ENCODE peak calls at places on chromosomes 1 and 21, in four cellular contexts. J is HCEC 1CT, B is mesenteric fat pad, D is T-helper 17 cell. S is an unnamed sample.

GRCh38 chr1:245678866-245679411 is 524.2 kb downstream of the KIF26B start:
- DNase-seq in B (peak; percentile 49), J (no peak), D (no peak), S (no peak)

GRCh38 chr1:12715896-12716437 is at the start of gene AADACL3:
- DNase-seq in B (no peak), J (no peak), D (no peak), S (no peak)

GRCh38 chr1:8603220-8603616 is 214.2 kb downstream of the RERE start:
- DNase-seq in D (no peak), J (no peak), B (no peak), S (no peak)

GRCh38 chr1:32716312-32717126 is 13.9 kb upstream of the SYNC start:
- DNase-seq in B (no peak), D (peak; percentile 21), J (no peak), S (no peak)

GRCh38 chr1:39952359-39953110 is 2.4 kb upstream of the MFSD2A start:
- DNase-seq in J (no peak), B (no peak), D (no peak), S (no peak)

GRCh38 chr1:203663820-203664219 is 37.2 kb downstream of the ATP2B4 start:
- DNase-seq in B (no peak), D (no peak), J (peak; percentile 62), S (no peak)

GRCh38 chr1:151867321-151867720 is 13.8 kb upstream of the THEM5 start:
- DNase-seq in J (no peak), D (no peak), B (no peak), S (no peak)

GRCh38 chr1:200248541-200248940 is 161.3 kb downstream of the ZNF281 start:
- DNase-seq in J (no peak), D (no peak), B (no peak), S (no peak)

GRCh38 chr21:36877741-36878140 is 88.7 kb downstream of the HLCS start:
- DNase-seq in J (no peak), B (no peak), D (no peak), S (no peak)

GRCh38 chr21:41830764-41831452 is 48.2 kb downstream of the PRDM15 start:
- DNase-seq in J (no peak), D (no peak), B (peak; percentile 59), S (no peak)

GRCh38 chr1:172753964-172754363 is 95.1 kb downstream of the FASLG start:
- DNase-seq in B (no peak), D (no peak), J (no peak), S (no peak)

GRCh38 chr21:42683371-42684108 is 30.1 kb downstream of the PDE9A start:
- DNase-seq in B (no peak), D (no peak), J (no peak), S (no peak)

GRCh38 chr1:3836421-3836820 is 20.6 kb downstream of the CEP104 start:
- DNase-seq in D (no peak), J (no peak), B (no peak), S (no peak)

GRCh38 chr1:73105755-73106154 is 823.4 kb upstream of the NEGR1 start:
- DNase-seq in D (no peak), B (no peak), J (no peak), S (no peak)

GRCh38 chr1:67589519-67590233 is 95.3 kb upstream of the GADD45A start:
- DNase-seq in D (no peak), J (no peak), B (no peak), S (no peak)

GRCh38 chr1:208189183-208189582 is 55.0 kb downstream of the PLXNA2 start:
- DNase-seq in B (no peak), J (no peak), D (no peak), S (no peak)

GRCh38 chr1:45442272-45442671 is 48.7 kb downstream of the TESK2 start:
- DNase-seq in D (no peak), J (peak; percentile 67), B (no peak), S (no peak)

GRCh38 chr1:18932387-18932786 is 24.1 kb downstream of the IFFO2 start:
- DNase-seq in J (no peak), D (no peak), B (no peak), S (no peak)

GRCh38 chr1:235739124-235739523 is 89.5 kb upstream of the GNG4 start:
- DNase-seq in J (peak; percentile 90), B (no peak), D (no peak), S (no peak)

GRCh38 chr1:204196068-204196795 is at the start of gene KISS1:
- DNase-seq in J (no peak), B (no peak), D (no peak), S (no peak)

GRCh38 chr1:42684139-42684538 is 1.9 kb downstream of the YBX1 start:
- DNase-seq in J (no peak), B (no peak), D (no peak), S (no peak)

GRCh38 chr1:51976831-51977602 is 13.5 kb downstream of the RAB3B start:
- DNase-seq in J (no peak), D (no peak), B (no peak), S (no peak)

GRCh38 chr1:178484698-178485225 is 12.0 kb downstream of the CLEC20A start:
- DNase-seq in B (no peak), J (no peak), D (no peak), S (no peak)

GRCh38 chr1:10755977-10756521 is 40.4 kb downstream of the CASZ1 start:
- DNase-seq in J (no peak), D (peak; percentile 59), B (no peak), S (peak; percentile 46)

GRCh38 chr1:55724551-55725325 is 509.6 kb upstream of the USP24 start:
- DNase-seq in D (no peak), J (peak; percentile 98), B (no peak), S (no peak)

GRCh38 chr21:39651206-39651605 is 38.5 kb downstream of the B3GALT5 start:
- DNase-seq in J (no peak), B (no peak), D (no peak), S (no peak)

GRCh38 chr1:94924967-94925366 is 1.9 kb downstream of the CNN3 start:
- DNase-seq in J (no peak), D (no peak), B (no peak), S (no peak)

GRCh38 chr1:161487483-161487827 is 17.8 kb upstream of the FCGR2A start:
- DNase-seq in D (no peak), B (no peak), J (peak; percentile 57), S (no peak)

GRCh38 chr1:6358757-6359567 is 34.6 kb downstream of the ACOT7 start:
- DNase-seq in J (peak; percentile 63), D (peak; percentile 59), B (no peak), S (peak; percentile 63)

GRCh38 chr21:20970691-20971090 is 27.5 kb upstream of the NCAM2 start:
- DNase-seq in D (no peak), J (no peak), B (no peak), S (no peak)

GRCh38 chr1:6329392-6329791 is 64.2 kb downstream of the ACOT7 start:
- DNase-seq in D (no peak), B (no peak), J (no peak), S (no peak)

GRCh38 chr21:26769613-26770188 is 75.5 kb downstream of the ADAMTS1 start:
- DNase-seq in B (no peak), J (peak; percentile 67), D (no peak), S (no peak)

GRCh38 chr1:201169971-201170532 is 15.8 kb upstream of the TMEM9 start:
- DNase-seq in J (no peak), D (no peak), B (no peak), S (no peak)